ENCODE peak calls at places on chromosomes 6 and 20, in five cellular contexts. A, U, R, O and E are unnamed samples.

GRCh38 chr6:56370591-56371198 is 123.3 kb upstream of the COL21A1 start:
- DNase-seq in R (no peak), A (peak), O (no peak), U (peak), E (peak)

GRCh38 chr6:100381111-100381510 is 83.6 kb downstream of the SIM1 start:
- DNase-seq in O (no peak), U (peak), A (no peak), R (no peak), E (no peak)

GRCh38 chr6:153787341-153787606 is 251.8 kb upstream of the OPRM1 start:
- DNase-seq in O (no peak), A (no peak), R (no peak), U (no peak), E (no peak)

GRCh38 chr20:47677314-47678129 is 107.8 kb downstream of the SULF2 start:
- DNase-seq in U (peak), O (peak), A (peak), R (peak), E (peak)

GRCh38 chr20:35111141-35111888 is 18.7 kb upstream of the TRPC4AP start:
- DNase-seq in U (peak), O (no peak), A (peak), R (no peak), E (peak)

GRCh38 chr6:7707787-7708186 is 18.1 kb upstream of the BMP6 start:
- DNase-seq in O (no peak), U (peak), R (no peak), A (no peak), E (no peak)

GRCh38 chr6:109816452-109817374 is 125.6 kb downstream of the FIG4 start:
- DNase-seq in R (no peak), A (no peak), U (no peak), O (no peak), E (no peak)

GRCh38 chr20:25300496-25301170 is 52.7 kb downstream of the PYGB start:
- DNase-seq in U (peak), A (no peak), R (no peak), O (no peak), E (no peak)

GRCh38 chr6:33766921-33767700 is 20.4 kb upstream of the IP6K3 start:
- DNase-seq in A (no peak), R (no peak), O (no peak), U (no peak), E (no peak)

GRCh38 chr6:168113226-168113625 is 34.2 kb upstream of the FRMD1 start:
- DNase-seq in A (no peak), R (no peak), U (no peak), O (no peak), E (no peak)

GRCh38 chr20:5835234-5835845 is 85.1 kb downstream of the SHLD1 start:
- DNase-seq in O (no peak), U (peak), R (no peak), A (peak), E (peak)

GRCh38 chr6:163922562-163922961 is 508.0 kb downstream of the QKI start:
- DNase-seq in U (no peak), A (no peak), R (no peak), O (no peak), E (no peak)

GRCh38 chr6:27547157-27548075 is 74.5 kb upstream of the ZNF184 start:
- DNase-seq in O (no peak), U (peak), A (no peak), R (no peak), E (no peak)

GRCh38 chr6:138330763-138331162 is 46.9 kb upstream of the SMIM28 start:
- DNase-seq in O (no peak), A (no peak), R (no peak), U (no peak), E (no peak)

GRCh38 chr6:11270030-11271027 is 37.9 kb upstream of the NEDD9 start:
- DNase-seq in O (no peak), A (no peak), R (no peak), U (peak), E (no peak)

GRCh38 chr6:13159295-13159694 is 169.0 kb downstream of the TBC1D7 start:
- DNase-seq in U (no peak), A (no peak), R (no peak), O (no peak), E (no peak)

GRCh38 chr20:46959081-46959692 is 64.5 kb downstream of the EYA2 start:
- DNase-seq in U (peak), A (peak), O (no peak), R (no peak), E (peak)

GRCh38 chr20:46849269-46849668 is 45.4 kb upstream of the EYA2 start:
- DNase-seq in U (no peak), R (no peak), O (no peak), A (no peak), E (no peak)

GRCh38 chr6:1689141-1689540 is 79.4 kb downstream of the FOXC1 start:
- DNase-seq in O (no peak), U (no peak), A (peak), R (no peak), E (no peak)

GRCh38 chr20:845967-846893 is 12.7 kb downstream of the FAM110A start:
- DNase-seq in R (no peak), O (no peak), U (no peak), A (no peak), E (no peak)

GRCh38 chr20:17822039-17822438 is 122.3 kb downstream of the BANF2 start:
- DNase-seq in U (peak), O (no peak), R (no peak), A (no peak), E (no peak)

GRCh38 chr20:44448753-44449546 is 26.7 kb upstream of the TTPAL start:
- DNase-seq in R (no peak), U (peak), A (no peak), O (no peak), E (no peak)

GRCh38 chr20:23266530-23267398 is 83.8 kb upstream of the NXT1 start:
- DNase-seq in A (no peak), R (no peak), U (no peak), O (no peak), E (no peak)

GRCh38 chr6:27205375-27206278 is 41.9 kb upstream of the PRSS16 start:
- DNase-seq in O (no peak), U (no peak), A (no peak), R (no peak), E (no peak)

GRCh38 chr20:35742741-35743523 is 872 bp upstream of the RBM39 start:
- DNase-seq in A (no peak), R (no peak), O (no peak), U (peak), E (no peak)

GRCh38 chr20:63592661-63593060 is 18.6 kb upstream of the HELZ2 start:
- DNase-seq in O (no peak), R (no peak), U (no peak), A (no peak), E (no peak)

GRCh38 chr20:43955244-43956191 is 40.9 kb downstream of the TOX2 start:
- DNase-seq in O (peak), R (no peak), A (peak), U (peak), E (peak)

GRCh38 chr6:35500782-35501181 is 3.9 kb upstream of the TEAD3 start:
- DNase-seq in R (no peak), A (peak), O (no peak), U (peak), E (no peak)

GRCh38 chr6:11586117-11586516 is 48.6 kb downstream of the TMEM170B start:
- DNase-seq in U (no peak), R (no peak), O (no peak), A (no peak), E (no peak)

GRCh38 chr6:166341464-166341863 is 881 bp downstream of the SFT2D1 start:
- DNase-seq in A (no peak), U (no peak), O (no peak), R (no peak), E (no peak)

GRCh38 chr20:62745959-62746288 is 37.3 kb downstream of the NTSR1 start:
- DNase-seq in R (no peak), U (no peak), A (no peak), O (no peak), E (no peak)

GRCh38 chr6:159716247-159717086 is 10.8 kb upstream of the WTAP start:
- DNase-seq in U (peak), O (no peak), R (no peak), A (peak), E (no peak)

GRCh38 chr6:135493218-135493961 is 4.2 kb downstream of the AHI1 start:
- DNase-seq in O (no peak), U (peak), A (no peak), R (no peak), E (no peak)